ENCODE peak calls at places on chromosome 18, in six cellular contexts. One of them, this sample, is unnamed.

GRCh38 chr18:26227051-26227672 is 917 bp downstream of the TAF4B start:
- DNase-seq in BJ: no peak
- DNase-seq in colonic mucosa: peak; percentile 33
- DNase-seq in cardiac muscle cell: no peak
- DNase-seq in Peyer's patch: no peak
- DNase-seq in cardiac fibroblast: peak; percentile 22
- DNase-seq in this sample: no peak

GRCh38 chr18:4020026-4020425 is 435.1 kb downstream of the DLGAP1 start:
- DNase-seq in cardiac muscle cell: no peak
- DNase-seq in colonic mucosa: no peak
- DNase-seq in cardiac fibroblast: no peak
- DNase-seq in Peyer's patch: no peak
- DNase-seq in BJ: no peak
- DNase-seq in this sample: no peak

GRCh38 chr18:3966985-3967856 is 487.9 kb downstream of the DLGAP1 start:
- DNase-seq in cardiac muscle cell: no peak
- DNase-seq in colonic mucosa: no peak
- DNase-seq in Peyer's patch: no peak
- DNase-seq in BJ: no peak
- DNase-seq in cardiac fibroblast: peak; percentile 12
- DNase-seq in this sample: peak; percentile 52

GRCh38 chr18:22482948-22483347 is 65.2 kb upstream of the CTAGE1 start:
- DNase-seq in BJ: no peak
- DNase-seq in Peyer's patch: no peak
- DNase-seq in cardiac fibroblast: no peak
- DNase-seq in cardiac muscle cell: no peak
- DNase-seq in colonic mucosa: no peak
- DNase-seq in this sample: no peak

GRCh38 chr18:45518770-45519169 is 96.5 kb upstream of the SLC14A2 start:
- DNase-seq in cardiac fibroblast: no peak
- DNase-seq in cardiac muscle cell: no peak
- DNase-seq in BJ: no peak
- DNase-seq in Peyer's patch: no peak
- DNase-seq in colonic mucosa: no peak
- DNase-seq in this sample: no peak

GRCh38 chr18:26482567-26482966 is 65.8 kb downstream of the KCTD1 start:
- DNase-seq in Peyer's patch: no peak
- DNase-seq in cardiac fibroblast: no peak
- DNase-seq in colonic mucosa: no peak
- DNase-seq in cardiac muscle cell: no peak
- DNase-seq in BJ: no peak
- DNase-seq in this sample: peak; percentile 66

GRCh38 chr18:61865466-61866165 is 27.2 kb downstream of the RNF152 start:
- DNase-seq in cardiac muscle cell: no peak
- DNase-seq in BJ: no peak
- DNase-seq in Peyer's patch: no peak
- DNase-seq in cardiac fibroblast: peak; percentile 26
- DNase-seq in colonic mucosa: no peak
- DNase-seq in this sample: no peak

GRCh38 chr18:13051950-13052349 is 60.8 kb downstream of the CEP192 start:
- DNase-seq in cardiac fibroblast: peak; percentile 12
- DNase-seq in Peyer's patch: no peak
- DNase-seq in BJ: no peak
- DNase-seq in cardiac muscle cell: no peak
- DNase-seq in colonic mucosa: no peak
- DNase-seq in this sample: no peak

GRCh38 chr18:57980573-57981348 is 63.3 kb upstream of the NEDD4L start:
- DNase-seq in cardiac muscle cell: no peak
- DNase-seq in BJ: no peak
- DNase-seq in Peyer's patch: no peak
- DNase-seq in cardiac fibroblast: no peak
- DNase-seq in colonic mucosa: no peak
- DNase-seq in this sample: no peak

GRCh38 chr18:75088622-75089211 is 120.2 kb downstream of the PTGR3 start:
- DNase-seq in cardiac muscle cell: no peak
- DNase-seq in cardiac fibroblast: no peak
- DNase-seq in BJ: no peak
- DNase-seq in colonic mucosa: no peak
- DNase-seq in Peyer's patch: no peak
- DNase-seq in this sample: no peak

GRCh38 chr18:62420513-62421209 is 95.6 kb downstream of the TNFRSF11A start:
- DNase-seq in cardiac fibroblast: peak; percentile 81
- DNase-seq in Peyer's patch: no peak
- DNase-seq in colonic mucosa: peak; percentile 76
- DNase-seq in BJ: no peak
- DNase-seq in cardiac muscle cell: no peak
- DNase-seq in this sample: peak; percentile 89

GRCh38 chr18:61471832-61472406 is 138.7 kb downstream of the CDH20 start:
- DNase-seq in Peyer's patch: no peak
- DNase-seq in colonic mucosa: no peak
- DNase-seq in BJ: no peak
- DNase-seq in cardiac fibroblast: no peak
- DNase-seq in cardiac muscle cell: peak; percentile 2
- DNase-seq in this sample: no peak

DNA sequence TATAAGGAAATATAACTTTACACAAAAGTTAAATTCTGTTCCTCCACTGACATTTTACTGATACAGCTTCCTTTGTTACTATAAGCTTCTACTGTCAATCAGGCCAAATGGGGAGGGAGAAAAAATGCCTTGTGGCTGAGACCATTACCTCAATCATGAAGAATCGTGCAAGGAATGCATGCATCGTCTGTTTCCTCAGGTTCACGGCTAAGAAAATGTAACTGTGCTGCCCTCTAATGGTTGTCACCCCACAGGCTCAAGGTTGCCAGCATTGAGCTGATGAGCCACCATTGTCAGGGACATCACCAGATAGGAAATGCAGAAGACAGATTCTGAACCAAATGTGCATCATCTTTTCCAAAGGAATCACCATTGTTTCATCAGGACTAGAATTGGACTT is 426.9 kb downstream of the CDH2 start:
- DNase-seq in BJ: no peak
- DNase-seq in Peyer's patch: no peak
- DNase-seq in cardiac muscle cell: peak; percentile 86
- DNase-seq in colonic mucosa: peak; percentile 17
- DNase-seq in cardiac fibroblast: peak; percentile 87
- DNase-seq in this sample: peak; percentile 74
- TF ChIP-seq CTCF in BJ: peak; percentile 53
- TF ChIP-seq CTCF in Peyer's patch: no peak
- TF ChIP-seq CTCF in cardiac muscle cell: peak; percentile 80
- TF ChIP-seq CTCF in colonic mucosa: no peak
- TF ChIP-seq CTCF in cardiac fibroblast: peak; percentile 88
- TF ChIP-seq CTCF in this sample: peak; percentile 69

GRCh38 chr18:10072659-10073309 is 159.0 kb downstream of the VAPA start:
- DNase-seq in cardiac muscle cell: no peak
- DNase-seq in colonic mucosa: no peak
- DNase-seq in Peyer's patch: no peak
- DNase-seq in cardiac fibroblast: peak; percentile 76
- DNase-seq in BJ: peak; percentile 48
- DNase-seq in this sample: no peak

GRCh38 chr18:10074122-10074521 is 160.3 kb downstream of the VAPA start:
- DNase-seq in colonic mucosa: no peak
- DNase-seq in BJ: no peak
- DNase-seq in cardiac fibroblast: no peak
- DNase-seq in Peyer's patch: no peak
- DNase-seq in cardiac muscle cell: no peak
- DNase-seq in this sample: no peak

GRCh38 chr18:10080372-10080771 is 166.6 kb downstream of the VAPA start:
- DNase-seq in colonic mucosa: no peak
- DNase-seq in BJ: no peak
- DNase-seq in Peyer's patch: no peak
- DNase-seq in cardiac fibroblast: no peak
- DNase-seq in cardiac muscle cell: no peak
- DNase-seq in this sample: no peak

GRCh38 chr18:10078053-10078452 is 164.2 kb downstream of the VAPA start:
- DNase-seq in cardiac muscle cell: no peak
- DNase-seq in BJ: no peak
- DNase-seq in colonic mucosa: no peak
- DNase-seq in Peyer's patch: no peak
- DNase-seq in cardiac fibroblast: no peak
- DNase-seq in this sample: no peak

GRCh38 chr18:10076502-10077030 is 162.8 kb downstream of the VAPA start:
- DNase-seq in colonic mucosa: no peak
- DNase-seq in cardiac fibroblast: no peak
- DNase-seq in Peyer's patch: no peak
- DNase-seq in BJ: no peak
- DNase-seq in cardiac muscle cell: no peak
- DNase-seq in this sample: peak; percentile 39
- TF ChIP-seq CTCF in colonic mucosa: no peak
- TF ChIP-seq CTCF in cardiac fibroblast: no peak
- TF ChIP-seq CTCF in Peyer's patch: no peak
- TF ChIP-seq CTCF in BJ: no peak
- TF ChIP-seq CTCF in cardiac muscle cell: no peak
- TF ChIP-seq CTCF in this sample: no peak

GRCh38 chr18:28637897-28638296 is 461.0 kb upstream of the CDH2 start:
- DNase-seq in BJ: no peak
- DNase-seq in colonic mucosa: no peak
- DNase-seq in Peyer's patch: no peak
- DNase-seq in cardiac fibroblast: no peak
- DNase-seq in cardiac muscle cell: no peak
- DNase-seq in this sample: no peak
- TF ChIP-seq CTCF in BJ: no peak
- TF ChIP-seq CTCF in colonic mucosa: no peak
- TF ChIP-seq CTCF in Peyer's patch: no peak
- TF ChIP-seq CTCF in cardiac fibroblast: no peak
- TF ChIP-seq CTCF in cardiac muscle cell: no peak
- TF ChIP-seq CTCF in this sample: no peak

DNA sequence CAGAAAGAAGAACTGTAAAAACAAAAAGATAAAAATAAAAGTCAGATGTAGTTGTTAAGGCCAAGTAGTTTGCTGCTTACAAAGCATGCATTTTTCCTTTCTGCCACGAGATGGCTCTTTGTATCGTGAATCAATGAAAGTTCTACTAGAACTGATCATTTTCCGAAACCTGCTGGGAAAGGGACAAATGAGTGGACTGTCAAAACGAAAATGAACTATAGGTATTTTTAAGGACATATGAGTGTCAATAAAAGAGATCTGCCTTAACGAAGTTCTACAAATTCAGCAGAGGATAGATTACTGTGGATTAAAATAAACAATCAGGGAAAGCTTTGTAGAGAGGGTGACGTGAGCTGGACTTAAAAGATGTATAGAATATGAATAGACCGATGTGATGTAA is 15.0 kb upstream of the ELOA2 start:
- DNase-seq in cardiac muscle cell: peak; percentile 49
- DNase-seq in BJ: no peak
- DNase-seq in cardiac fibroblast: peak; percentile 75
- DNase-seq in colonic mucosa: peak; percentile 21
- DNase-seq in Peyer's patch: no peak
- DNase-seq in this sample: peak; percentile 32
- TF ChIP-seq CTCF in cardiac muscle cell: peak; percentile 76
- TF ChIP-seq CTCF in BJ: peak; percentile 77
- TF ChIP-seq CTCF in cardiac fibroblast: peak; percentile 67
- TF ChIP-seq CTCF in colonic mucosa: peak; percentile 55
- TF ChIP-seq CTCF in Peyer's patch: no peak
- TF ChIP-seq CTCF in this sample: peak; percentile 62

DNA sequence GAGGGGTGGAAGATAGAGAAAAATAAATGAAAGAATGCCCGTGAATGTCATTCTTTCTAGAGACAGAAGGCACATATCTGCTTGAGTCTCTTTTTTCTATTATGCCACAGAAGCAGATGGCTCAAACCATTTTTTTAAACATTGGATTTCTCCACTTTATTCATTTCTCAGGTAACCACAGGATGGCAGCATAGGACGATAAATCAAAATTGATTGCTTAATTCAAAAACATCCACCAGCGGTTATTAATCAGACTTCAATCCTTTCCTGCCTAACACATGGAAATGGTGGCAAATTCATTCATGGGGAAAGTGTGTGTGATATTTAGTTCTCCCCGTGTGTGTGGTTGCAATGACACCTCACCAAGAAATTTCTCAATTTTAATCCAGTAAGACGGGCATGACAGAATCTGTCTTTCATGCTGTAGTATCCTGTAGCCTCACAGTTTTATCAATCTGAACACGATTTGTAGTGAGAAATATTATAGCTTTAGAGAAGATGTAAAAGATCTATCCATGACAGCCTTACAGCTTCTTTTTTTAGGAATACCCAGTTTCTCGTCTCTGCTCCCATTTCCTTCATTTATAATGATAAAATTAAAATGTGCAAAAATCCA is 72.2 kb downstream of the DSC3 start:
- DNase-seq in BJ: no peak
- DNase-seq in cardiac fibroblast: peak; percentile 61
- DNase-seq in colonic mucosa: no peak
- DNase-seq in Peyer's patch: no peak
- DNase-seq in cardiac muscle cell: peak; percentile 32
- DNase-seq in this sample: peak; percentile 35
- TF ChIP-seq CTCF in BJ: no peak
- TF ChIP-seq CTCF in cardiac fibroblast: no peak
- TF ChIP-seq CTCF in colonic mucosa: peak; percentile 41
- TF ChIP-seq CTCF in Peyer's patch: no peak
- TF ChIP-seq CTCF in cardiac muscle cell: peak; percentile 30
- TF ChIP-seq CTCF in this sample: peak; percentile 59

GRCh38 chr18:76679259-76679658 is 143.1 kb upstream of the ZNF236 start:
- DNase-seq in colonic mucosa: no peak
- DNase-seq in cardiac fibroblast: no peak
- DNase-seq in BJ: no peak
- DNase-seq in Peyer's patch: peak; percentile 29
- DNase-seq in cardiac muscle cell: peak; percentile 63
- DNase-seq in this sample: no peak
- TF ChIP-seq CTCF in colonic mucosa: no peak
- TF ChIP-seq CTCF in cardiac fibroblast: no peak
- TF ChIP-seq CTCF in BJ: peak; percentile 8
- TF ChIP-seq CTCF in Peyer's patch: no peak
- TF ChIP-seq CTCF in cardiac muscle cell: peak; percentile 8
- TF ChIP-seq CTCF in this sample: no peak

GRCh38 chr18:49250819-49251388 is 209.5 kb downstream of the DYM start:
- DNase-seq in Peyer's patch: no peak
- DNase-seq in colonic mucosa: no peak
- DNase-seq in BJ: no peak
- DNase-seq in cardiac fibroblast: peak; percentile 56
- DNase-seq in cardiac muscle cell: peak; percentile 25
- DNase-seq in this sample: peak; percentile 4
- TF ChIP-seq CTCF in Peyer's patch: no peak
- TF ChIP-seq CTCF in colonic mucosa: peak; percentile 28
- TF ChIP-seq CTCF in BJ: peak; percentile 55
- TF ChIP-seq CTCF in cardiac fibroblast: peak; percentile 72
- TF ChIP-seq CTCF in cardiac muscle cell: peak; percentile 64
- TF ChIP-seq CTCF in this sample: no peak

DNA sequence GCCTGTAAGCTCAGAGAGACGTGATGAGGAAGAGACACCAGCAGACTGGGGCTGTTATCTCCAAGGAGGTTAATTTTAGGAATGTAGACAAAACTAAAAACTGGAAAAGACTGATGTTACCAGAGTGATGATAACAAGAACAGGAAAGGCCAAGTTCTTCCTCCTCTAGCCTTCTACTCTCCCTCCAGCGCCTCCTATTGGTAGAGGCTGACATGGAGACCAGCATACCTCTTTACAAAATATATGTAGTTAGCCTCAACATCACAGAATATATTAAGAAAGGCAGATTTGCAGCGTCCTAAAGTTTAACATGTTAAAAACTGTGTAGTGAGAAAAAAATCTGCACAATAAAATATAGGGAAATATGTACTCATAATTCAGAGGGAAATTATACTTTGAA is 66.0 kb downstream of the TCF4 start:
- DNase-seq in cardiac fibroblast: peak; percentile 52
- DNase-seq in Peyer's patch: no peak
- DNase-seq in cardiac muscle cell: no peak
- DNase-seq in BJ: no peak
- DNase-seq in colonic mucosa: peak; percentile 35
- DNase-seq in this sample: peak; percentile 20
- TF ChIP-seq CTCF in cardiac fibroblast: peak; percentile 48
- TF ChIP-seq CTCF in Peyer's patch: no peak
- TF ChIP-seq CTCF in cardiac muscle cell: peak; percentile 46
- TF ChIP-seq CTCF in BJ: peak; percentile 12
- TF ChIP-seq CTCF in colonic mucosa: no peak
- TF ChIP-seq CTCF in this sample: peak; percentile 35

This sample was measured in Calu3.